ENCODE peak calls at places on chromosomes 7 and 10, in seven cellular contexts. One of them, this sample, is unnamed.
A peak's percentile ranks its signal among the peaks of the same experiment; 100 is the strongest.

GRCh38 chr7:75536940-75537538 is 44.9 kb downstream of the SPDYE5 start:
- DNase-seq in GM23338: no peak
- DNase-seq in endothelial cell of umbilical vein: no peak
- DNase-seq in astrocyte: no peak
- DNase-seq in upper lobe of right lung: peak; percentile 6
- DNase-seq in esophagus squamous epithelium: no peak
- DNase-seq in aorta: peak; percentile 39
- DNase-seq in this sample: no peak

GRCh38 chr10:80599424-80599847 is 61.7 kb downstream of the SH2D4B start:
- DNase-seq in endothelial cell of umbilical vein: peak; percentile 62
- DNase-seq in upper lobe of right lung: peak; percentile 76
- DNase-seq in aorta: no peak
- DNase-seq in esophagus squamous epithelium: no peak
- DNase-seq in GM23338: peak; percentile 92
- DNase-seq in astrocyte: no peak
- DNase-seq in this sample: no peak

GRCh38 chr10:34589275-34589674 is 225.8 kb downstream of the PARD3 start:
- DNase-seq in upper lobe of right lung: no peak
- DNase-seq in esophagus squamous epithelium: no peak
- DNase-seq in aorta: no peak
- DNase-seq in endothelial cell of umbilical vein: no peak
- DNase-seq in GM23338: no peak
- DNase-seq in astrocyte: no peak
- DNase-seq in this sample: no peak

GRCh38 chr10:37456456-37456855 is 331.1 kb downstream of the ANKRD30A start:
- DNase-seq in endothelial cell of umbilical vein: no peak
- DNase-seq in GM23338: no peak
- DNase-seq in esophagus squamous epithelium: no peak
- DNase-seq in aorta: no peak
- DNase-seq in astrocyte: no peak
- DNase-seq in upper lobe of right lung: no peak
- DNase-seq in this sample: no peak

GRCh38 chr7:55121249-55121648 is 102.4 kb downstream of the EGFR start:
- DNase-seq in aorta: no peak
- DNase-seq in upper lobe of right lung: no peak
- DNase-seq in esophagus squamous epithelium: no peak
- DNase-seq in astrocyte: no peak
- DNase-seq in GM23338: no peak
- DNase-seq in endothelial cell of umbilical vein: no peak
- DNase-seq in this sample: no peak

GRCh38 chr7:110050831-110051230 is 1040.1 kb upstream of the LRRN3 start:
- DNase-seq in upper lobe of right lung: no peak
- DNase-seq in GM23338: no peak
- DNase-seq in aorta: no peak
- DNase-seq in astrocyte: no peak
- DNase-seq in endothelial cell of umbilical vein: no peak
- DNase-seq in esophagus squamous epithelium: no peak
- DNase-seq in this sample: no peak

GRCh38 chr10:114550756-114551290 is 107.3 kb downstream of the ABLIM1 start:
- DNase-seq in upper lobe of right lung: no peak
- DNase-seq in endothelial cell of umbilical vein: no peak
- DNase-seq in esophagus squamous epithelium: no peak
- DNase-seq in aorta: no peak
- DNase-seq in astrocyte: peak; percentile 30
- DNase-seq in GM23338: peak; percentile 55
- DNase-seq in this sample: no peak

GRCh38 chr10:125638555-125638954 is 44.4 kb downstream of the TEX36 start:
- DNase-seq in GM23338: no peak
- DNase-seq in esophagus squamous epithelium: no peak
- DNase-seq in astrocyte: no peak
- DNase-seq in upper lobe of right lung: no peak
- DNase-seq in aorta: no peak
- DNase-seq in endothelial cell of umbilical vein: no peak
- DNase-seq in this sample: no peak

GRCh38 chr10:3222068-3222467 is 49.5 kb upstream of the PITRM1 start:
- DNase-seq in astrocyte: peak; percentile 26
- DNase-seq in endothelial cell of umbilical vein: no peak
- DNase-seq in upper lobe of right lung: no peak
- DNase-seq in GM23338: peak; percentile 81
- DNase-seq in esophagus squamous epithelium: no peak
- DNase-seq in aorta: no peak
- DNase-seq in this sample: no peak

GRCh38 chr7:98341106-98341505 is 59.6 kb downstream of the BRI3 start:
- DNase-seq in endothelial cell of umbilical vein: no peak
- DNase-seq in astrocyte: peak; percentile 82
- DNase-seq in aorta: no peak
- DNase-seq in upper lobe of right lung: no peak
- DNase-seq in GM23338: no peak
- DNase-seq in esophagus squamous epithelium: no peak
- DNase-seq in this sample: no peak

GRCh38 chr10:52280051-52280450 is 34.0 kb upstream of the DKK1 start:
- DNase-seq in GM23338: no peak
- DNase-seq in endothelial cell of umbilical vein: peak; percentile 44
- DNase-seq in aorta: no peak
- DNase-seq in esophagus squamous epithelium: no peak
- DNase-seq in upper lobe of right lung: no peak
- DNase-seq in astrocyte: no peak
- DNase-seq in this sample: no peak

GRCh38 chr7:14846405-14846804 is 56.1 kb downstream of the DGKB start:
- DNase-seq in upper lobe of right lung: no peak
- DNase-seq in endothelial cell of umbilical vein: no peak
- DNase-seq in aorta: no peak
- DNase-seq in GM23338: peak; percentile 37
- DNase-seq in esophagus squamous epithelium: no peak
- DNase-seq in astrocyte: no peak
- DNase-seq in this sample: no peak

GRCh38 chr10:94403034-94403822 is 887 bp downstream of the TBC1D12 start:
- DNase-seq in upper lobe of right lung: peak; percentile 83
- DNase-seq in endothelial cell of umbilical vein: peak; percentile 81
- DNase-seq in esophagus squamous epithelium: peak; percentile 26
- DNase-seq in GM23338: peak; percentile 62
- DNase-seq in astrocyte: peak; percentile 67
- DNase-seq in aorta: peak; percentile 88
- DNase-seq in this sample: peak; percentile 54

GRCh38 chr10:62046522-62047239 is 145.2 kb downstream of the ARID5B start:
- DNase-seq in astrocyte: peak; percentile 74
- DNase-seq in aorta: no peak
- DNase-seq in esophagus squamous epithelium: no peak
- DNase-seq in GM23338: no peak
- DNase-seq in endothelial cell of umbilical vein: peak; percentile 70
- DNase-seq in upper lobe of right lung: no peak
- DNase-seq in this sample: peak; percentile 38

GRCh38 chr10:90945496-90946070 is 24.7 kb upstream of the ANKRD1 start:
- DNase-seq in esophagus squamous epithelium: no peak
- DNase-seq in endothelial cell of umbilical vein: no peak
- DNase-seq in aorta: no peak
- DNase-seq in upper lobe of right lung: no peak
- DNase-seq in GM23338: no peak
- DNase-seq in astrocyte: peak; percentile 51
- DNase-seq in this sample: no peak

GRCh38 chr10:90944759-90945158 is 23.9 kb upstream of the ANKRD1 start:
- DNase-seq in endothelial cell of umbilical vein: no peak
- DNase-seq in esophagus squamous epithelium: no peak
- DNase-seq in upper lobe of right lung: no peak
- DNase-seq in aorta: no peak
- DNase-seq in GM23338: no peak
- DNase-seq in astrocyte: no peak
- DNase-seq in this sample: no peak

GRCh38 chr10:90947025-90947960 is 26.4 kb upstream of the ANKRD1 start:
- DNase-seq in aorta: no peak
- DNase-seq in esophagus squamous epithelium: no peak
- DNase-seq in astrocyte: peak; percentile 64
- DNase-seq in endothelial cell of umbilical vein: peak; percentile 52
- DNase-seq in GM23338: no peak
- DNase-seq in upper lobe of right lung: no peak
- DNase-seq in this sample: no peak
- H3K27ac ChIP-seq in aorta: no peak overlapping the region
- H3K27ac ChIP-seq in esophagus squamous epithelium: no peak overlapping the region
- H3K27ac ChIP-seq in astrocyte: no peak overlapping the region
- H3K27ac ChIP-seq in endothelial cell of umbilical vein: no peak overlapping the region
- H3K27ac ChIP-seq in GM23338: no peak overlapping the region
- H3K27ac ChIP-seq in upper lobe of right lung: no peak overlapping the region
- H3K27ac ChIP-seq in this sample: no peak overlapping the region

DNA sequence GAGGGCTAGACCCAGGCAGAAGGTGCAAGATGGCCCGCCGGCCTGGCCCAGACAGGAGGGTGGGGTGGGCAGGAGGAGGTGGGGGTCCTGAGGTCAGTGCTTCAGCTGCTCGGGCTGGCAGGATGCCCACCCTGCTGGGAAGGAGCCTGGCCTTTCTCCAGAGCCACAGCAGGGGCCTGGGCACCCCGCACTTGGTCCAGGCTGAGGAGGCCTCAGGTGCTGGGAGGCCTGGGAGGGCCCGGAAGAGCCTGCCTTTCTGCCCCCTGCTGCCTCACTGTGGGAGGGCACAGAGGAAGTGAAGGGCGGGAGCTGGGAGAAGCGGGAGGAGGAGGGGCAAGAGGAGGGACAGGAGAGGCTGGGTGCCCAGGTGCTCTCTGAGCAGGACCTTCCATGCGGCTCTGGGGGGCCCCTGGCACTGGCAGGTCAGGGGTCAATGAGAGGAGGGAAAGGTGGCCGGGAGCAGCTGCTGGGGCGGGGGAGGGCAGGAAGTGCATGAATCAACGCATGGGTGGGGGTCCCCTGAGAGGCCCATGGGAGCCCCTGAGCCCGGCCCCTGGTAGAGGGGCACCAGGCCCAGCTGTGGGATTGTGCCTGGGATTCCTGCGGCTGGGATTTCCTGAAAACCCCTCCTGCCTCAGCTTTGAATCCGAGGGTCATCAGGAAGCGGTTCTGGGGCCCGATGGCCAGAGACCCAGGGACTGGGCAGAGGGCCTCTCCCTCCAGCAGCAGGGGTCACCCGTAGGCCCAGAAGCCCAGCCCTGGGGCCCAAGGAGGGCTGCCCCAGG is 49.9 kb downstream of the PWWP2B start:
- DNase-seq in aorta: no peak
- DNase-seq in endothelial cell of umbilical vein: no peak
- DNase-seq in astrocyte: no peak
- DNase-seq in esophagus squamous epithelium: no peak
- DNase-seq in upper lobe of right lung: peak; percentile 89
- DNase-seq in GM23338: no peak
- DNase-seq in this sample: no peak
- H3K4me1 ChIP-seq in aorta: no peaks in the 10 kb centered on the region
- H3K4me1 ChIP-seq in endothelial cell of umbilical vein: no peaks in the 10 kb centered on the region
- H3K4me1 ChIP-seq in astrocyte: peaks cover 17% of the 10 kb centered on the region
- H3K4me1 ChIP-seq in esophagus squamous epithelium: peaks cover 53% of the 10 kb centered on the region
- H3K4me1 ChIP-seq in upper lobe of right lung: peaks cover 23% of the 10 kb centered on the region
- H3K4me1 ChIP-seq in GM23338: peaks cover 17% of the 10 kb centered on the region
- H3K4me1 ChIP-seq in this sample: peaks cover 7% of the 10 kb centered on the region

GRCh38 chr10:58486821-58487220 is 25.9 kb upstream of the BICC1 start:
- DNase-seq in upper lobe of right lung: no peak
- DNase-seq in aorta: no peak
- DNase-seq in esophagus squamous epithelium: no peak
- DNase-seq in astrocyte: peak; percentile 68
- DNase-seq in GM23338: no peak
- DNase-seq in endothelial cell of umbilical vein: no peak
- DNase-seq in this sample: no peak
- H3K27ac ChIP-seq in upper lobe of right lung: no peak overlapping the region
- H3K27ac ChIP-seq in aorta: no peak overlapping the region
- H3K27ac ChIP-seq in esophagus squamous epithelium: no peak overlapping the region
- H3K27ac ChIP-seq in astrocyte: no peak overlapping the region
- H3K27ac ChIP-seq in GM23338: no peak overlapping the region
- H3K27ac ChIP-seq in endothelial cell of umbilical vein: no peak overlapping the region
- H3K27ac ChIP-seq in this sample: no peak overlapping the region

DNA sequence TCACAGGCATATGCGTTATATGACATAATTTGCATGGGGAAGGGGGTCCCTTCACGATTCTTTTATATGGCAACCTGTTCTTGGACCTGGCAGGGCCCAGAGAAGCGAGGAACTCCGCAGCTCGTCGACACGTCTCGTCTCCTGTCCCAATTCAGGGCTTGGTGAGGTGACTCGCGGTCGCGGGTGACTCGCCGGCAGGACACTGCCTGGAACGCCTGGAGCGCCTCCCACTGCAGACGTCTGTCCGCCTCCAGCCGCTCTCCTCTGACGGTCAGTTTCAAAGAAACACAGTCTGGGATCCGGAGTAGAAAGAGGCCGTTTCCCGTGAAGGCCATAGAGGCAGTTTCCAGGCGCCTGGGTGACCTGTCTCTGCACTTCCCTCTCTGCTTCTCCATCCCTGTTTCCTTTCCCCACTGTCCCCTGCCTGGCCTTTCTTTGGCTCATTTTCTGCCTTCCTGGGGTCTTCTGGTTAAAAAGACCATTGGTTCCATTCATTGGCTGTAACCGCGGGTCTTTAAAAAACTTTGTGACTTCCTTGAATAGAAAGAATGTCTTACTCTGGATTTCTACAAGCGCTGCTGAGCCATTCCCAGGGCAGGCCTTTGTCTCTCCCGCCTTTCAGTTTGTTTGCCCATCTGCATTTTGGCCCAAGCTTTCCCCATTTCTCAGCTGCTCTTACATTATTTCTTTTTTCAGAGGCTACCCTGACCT is 1.2 kb downstream of the UPP1 start:
- DNase-seq in upper lobe of right lung: peak; percentile 82
- DNase-seq in endothelial cell of umbilical vein: peak; percentile 73
- DNase-seq in GM23338: peak; percentile 77
- DNase-seq in aorta: peak; percentile 82
- DNase-seq in esophagus squamous epithelium: no peak
- DNase-seq in astrocyte: peak; percentile 46
- DNase-seq in this sample: peak; percentile 44
- H3K4me1 ChIP-seq in upper lobe of right lung: peaks cover 44% of the 10 kb centered on the region
- H3K4me1 ChIP-seq in endothelial cell of umbilical vein: peaks cover 47% of the 10 kb centered on the region
- H3K4me1 ChIP-seq in GM23338: peaks cover 19% of the 10 kb centered on the region
- H3K4me1 ChIP-seq in aorta: no peaks in the 10 kb centered on the region
- H3K4me1 ChIP-seq in esophagus squamous epithelium: peaks cover 92% of the 10 kb centered on the region
- H3K4me1 ChIP-seq in astrocyte: peaks cover 66% of the 10 kb centered on the region
- H3K4me1 ChIP-seq in this sample: peaks cover 3% of the 10 kb centered on the region

GRCh38 chr7:112234147-112234546 is 27.7 kb downstream of the ZNF277 start:
- DNase-seq in astrocyte: no peak
- DNase-seq in upper lobe of right lung: no peak
- DNase-seq in endothelial cell of umbilical vein: no peak
- DNase-seq in aorta: no peak
- DNase-seq in GM23338: no peak
- DNase-seq in esophagus squamous epithelium: no peak
- DNase-seq in this sample: no peak

GRCh38 chr7:112233048-112233697 is 26.7 kb downstream of the ZNF277 start:
- DNase-seq in esophagus squamous epithelium: no peak
- DNase-seq in endothelial cell of umbilical vein: no peak
- DNase-seq in astrocyte: no peak
- DNase-seq in aorta: no peak
- DNase-seq in GM23338: no peak
- DNase-seq in upper lobe of right lung: no peak
- DNase-seq in this sample: no peak

GRCh38 chr7:112238330-112238729 is 31.8 kb downstream of the ZNF277 start:
- DNase-seq in endothelial cell of umbilical vein: no peak
- DNase-seq in aorta: no peak
- DNase-seq in esophagus squamous epithelium: no peak
- DNase-seq in GM23338: no peak
- DNase-seq in upper lobe of right lung: no peak
- DNase-seq in astrocyte: no peak
- DNase-seq in this sample: no peak

GRCh38 chr7:112236597-112236996 is 30.1 kb downstream of the ZNF277 start:
- DNase-seq in GM23338: no peak
- DNase-seq in astrocyte: no peak
- DNase-seq in upper lobe of right lung: no peak
- DNase-seq in endothelial cell of umbilical vein: no peak
- DNase-seq in aorta: no peak
- DNase-seq in esophagus squamous epithelium: no peak
- DNase-seq in this sample: no peak

GRCh38 chr7:112238852-112239610 is 32.5 kb downstream of the ZNF277 start:
- DNase-seq in upper lobe of right lung: no peak
- DNase-seq in GM23338: no peak
- DNase-seq in esophagus squamous epithelium: no peak
- DNase-seq in astrocyte: peak; percentile 22
- DNase-seq in aorta: no peak
- DNase-seq in endothelial cell of umbilical vein: no peak
- DNase-seq in this sample: no peak
- H3K27ac ChIP-seq in upper lobe of right lung: no peak overlapping the region
- H3K27ac ChIP-seq in GM23338: no peak overlapping the region
- H3K27ac ChIP-seq in esophagus squamous epithelium: no peak overlapping the region
- H3K27ac ChIP-seq in astrocyte: no peak overlapping the region
- H3K27ac ChIP-seq in aorta: no peak overlapping the region
- H3K27ac ChIP-seq in endothelial cell of umbilical vein: no peak overlapping the region
- H3K27ac ChIP-seq in this sample: no peak overlapping the region

GRCh38 chr7:2141011-2141410 is 91.7 kb downstream of the MAD1L1 start:
- DNase-seq in upper lobe of right lung: no peak
- DNase-seq in astrocyte: no peak
- DNase-seq in GM23338: no peak
- DNase-seq in esophagus squamous epithelium: no peak
- DNase-seq in endothelial cell of umbilical vein: no peak
- DNase-seq in aorta: no peak
- DNase-seq in this sample: no peak
- H3K4me1 ChIP-seq in upper lobe of right lung: no peaks in the 10 kb centered on the region
- H3K4me1 ChIP-seq in astrocyte: no peaks in the 10 kb centered on the region
- H3K4me1 ChIP-seq in GM23338: no peaks in the 10 kb centered on the region
- H3K4me1 ChIP-seq in esophagus squamous epithelium: no peaks in the 10 kb centered on the region
- H3K4me1 ChIP-seq in endothelial cell of umbilical vein: no peaks in the 10 kb centered on the region
- H3K4me1 ChIP-seq in aorta: no peaks in the 10 kb centered on the region
- H3K4me1 ChIP-seq in this sample: peaks cover 5% of the 10 kb centered on the region

This sample was measured in psoas muscle.